ENCODE peak calls at places on chromosomes 7 and 10, in ten cellular contexts. N is GDM1; O is hypothalamus; U is iris pigment epithelial cell; J is effector memory CD4-positive, alpha-beta T cell; I is body of pancreas; B is HEK293T; W is activated T-cell treated with anti-CD3 and anti-CD28 coated beads for 24 hours; A is activated effector memory CD4-positive, alpha-beta T cell treated with anti-CD3 and anti-CD28 coated beads, Interleukin-2, amount 50 U/mL, for 16 hours; Z is mesendoderm. R is an unnamed sample.

GRCh38 chr7:128215739-128216138 is 25.3 kb upstream of the LEP start:
- DNase-seq in U (peak; percentile 29), W (no peak), Z (no peak), B (no peak), J (no peak), I (no peak), N (no peak), O (no peak), A (peak; percentile 47), R (no peak)

GRCh38 chr10:124094419-124094785 is 1.0 kb upstream of the CHST15 start:
- DNase-seq in I (no peak), J (no peak), A (no peak), U (no peak), B (no peak), N (no peak), W (no peak), Z (no peak), O (no peak), R (no peak)

GRCh38 chr10:127151541-127151940 is 44.9 kb downstream of the INSYN2A start:
- DNase-seq in J (no peak), W (no peak), U (peak; percentile 65), N (no peak), Z (peak; percentile 61), O (no peak), I (no peak), B (no peak), A (no peak), R (no peak)

GRCh38 chr7:99597762-99598501 is at the start of gene TMEM225B:
- DNase-seq in U (no peak), J (no peak), N (no peak), B (no peak), Z (peak; percentile 5), W (no peak), A (no peak), O (no peak), I (no peak), R (no peak)

GRCh38 chr7:25642849-25643248 is 414.6 kb upstream of the NPVF start:
- DNase-seq in N (no peak), J (no peak), B (no peak), O (no peak), Z (no peak), W (no peak), I (no peak), U (peak; percentile 9), A (no peak), R (no peak)

GRCh38 chr7:25665346-25665745 is 437.1 kb upstream of the NPVF start:
- DNase-seq in N (no peak), A (no peak), W (no peak), I (no peak), U (no peak), B (no peak), Z (no peak), O (no peak), J (no peak), R (no peak)

GRCh38 chr10:114239117-114239993 is at the start of gene VWA2:
- DNase-seq in N (no peak), U (no peak), J (no peak), A (peak; percentile 66), I (peak; percentile 70), W (peak; percentile 10), B (peak; percentile 51), O (no peak), Z (peak; percentile 44), R (no peak)

GRCh38 chr7:76267107-76267834 is 35.2 kb upstream of the HSPB1 start:
- DNase-seq in N (no peak), I (no peak), A (no peak), O (no peak), J (no peak), Z (no peak), W (no peak), U (no peak), B (peak; percentile 28), R (no peak)

GRCh38 chr7:26533163-26533562 is 241.5 kb downstream of the SNX10 start:
- DNase-seq in A (no peak), U (no peak), I (no peak), N (no peak), O (no peak), B (no peak), W (no peak), Z (no peak), J (no peak), R (no peak)

GRCh38 chr10:100978896-100979185 is 8.5 kb downstream of the MRPL43 start:
- DNase-seq in N (no peak), O (no peak), Z (no peak), B (no peak), W (no peak), I (no peak), U (no peak), J (no peak), A (no peak), R (no peak)